ENCODE peak calls at places on chromosome 16, in seven cellular contexts. P is foreskin fibroblast, U is heart right ventricle, V is mammary epithelial cell, I is BJ, F is GM12865, C is progenitor cell of endocrine pancreas. M is an unnamed sample.

GRCh38 chr16:2033057-2033911 is 6.6 kb downstream of the NHERF2 start:
- DNase-seq in P (peak; percentile 86), U (peak; percentile 79), V (peak; percentile 37), I (peak; percentile 16), F (no peak), C (no peak), M (no peak)

GRCh38 chr16:3050487-3050886 is 4.1 kb downstream of the MMP25 start:
- DNase-seq in P (no peak), U (no peak), V (no peak), I (no peak), F (no peak), C (no peak), M (no peak)

GRCh38 chr16:18788828-18789514 is 1.2 kb downstream of the RPS15A start:
- DNase-seq in P (no peak), U (no peak), V (peak; percentile 27), I (no peak), F (no peak), C (no peak), M (no peak)

GRCh38 chr16:66898933-66899309 is 18.6 kb downstream of the PDP2 start:
- DNase-seq in P (no peak), U (no peak), V (no peak), I (no peak), F (no peak), C (no peak), M (no peak)

GRCh38 chr16:84735846-84736586 is 36.2 kb downstream of the USP10 start:
- DNase-seq in P (no peak), U (no peak), V (no peak), I (no peak), F (no peak), C (no peak), M (no peak)

GRCh38 chr16:51636913-51637743 is 486.1 kb upstream of the SALL1 start:
- DNase-seq in P (peak; percentile 71), U (no peak), V (peak; percentile 89), I (no peak), F (no peak), C (no peak), M (no peak)

GRCh38 chr16:89863741-89864391 is 9.5 kb upstream of the TCF25 start:
- DNase-seq in P (peak; percentile 41), U (peak; percentile 35), V (peak; percentile 63), I (no peak), F (peak; percentile 86), C (no peak), M (no peak)

GRCh38 chr16:88505405-88506082 is 52.5 kb downstream of the ZFPM1 start:
- DNase-seq in P (no peak), U (peak; percentile 54), V (peak; percentile 19), I (no peak), F (peak; percentile 44), C (no peak), M (no peak)

GRCh38 chr16:14310519-14310991 is 239.4 kb downstream of the MRTFB start:
- DNase-seq in P (peak; percentile 45), U (no peak), V (no peak), I (no peak), F (peak; percentile 95), C (no peak), M (no peak)

GRCh38 chr16:86044241-86044671 is 145.3 kb downstream of the IRF8 start:
- DNase-seq in P (peak; percentile 47), U (peak; percentile 46), V (no peak), I (no peak), F (peak; percentile 62), C (peak; percentile 39), M (peak; percentile 23)

GRCh38 chr16:88382491-88383400 is at the start of gene ZNF469:
- DNase-seq in P (peak; percentile 67), U (no peak), V (no peak), I (no peak), F (no peak), C (no peak), M (no peak)

GRCh38 chr16:8683640-8684039 is 9.2 kb downstream of the ABAT start:
- DNase-seq in P (no peak), U (no peak), V (no peak), I (no peak), F (no peak), C (no peak), M (no peak)

GRCh38 chr16:1610841-1611653 is 825 bp downstream of the IFT140 start:
- DNase-seq in P (no peak), U (no peak), V (no peak), I (no peak), F (peak; percentile 54), C (peak; percentile 21), M (no peak)

GRCh38 chr16:55836158-55836611 is 3.3 kb upstream of the CES1 start:
- DNase-seq in P (no peak), U (no peak), V (no peak), I (no peak), F (no peak), C (no peak), M (no peak)

DNA sequence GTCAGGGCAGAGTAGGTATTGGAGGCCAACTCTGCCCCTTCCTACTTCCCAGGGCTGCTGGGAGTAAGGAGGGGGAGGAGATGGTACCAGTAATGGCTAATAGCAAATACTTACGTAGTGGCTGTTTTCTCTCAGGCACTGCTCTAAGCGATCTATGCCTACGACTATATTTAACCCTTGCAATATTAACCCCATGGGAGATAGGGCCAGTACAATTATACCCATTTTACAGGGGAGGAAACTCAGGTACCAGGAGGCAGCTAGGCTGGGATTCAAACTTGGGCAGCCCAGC is 50.6 kb downstream of the RMI2 start:
- DNase-seq in P (no peak), U (no peak), V (no peak), I (no peak), F (no peak), C (no peak), M (no peak)
- TF ChIP-seq CTCF in P (no peak), U (no peak), V (no peak), I (no peak), F (no peak), C (no peak), M (no peak)

GRCh38 chr16:57666353-57667068 is 1.6 kb upstream of the ADGRG3 start:
- DNase-seq in P (no peak), U (no peak), V (no peak), I (no peak), F (no peak), C (no peak), M (no peak)

GRCh38 chr16:57668630-57669475 is 747 bp downstream of the ADGRG3 start:
- DNase-seq in P (no peak), U (no peak), V (no peak), I (no peak), F (no peak), C (no peak), M (no peak)

GRCh38 chr16:57667069-57667525 is 1.0 kb upstream of the ADGRG3 start:
- DNase-seq in P (no peak), U (no peak), V (no peak), I (no peak), F (no peak), C (no peak), M (no peak)

GRCh38 chr16:57668259-57668563 is at the start of gene ADGRG3:
- DNase-seq in P (no peak), U (no peak), V (no peak), I (no peak), F (no peak), C (no peak), M (no peak)

GRCh38 chr16:57667526-57668258 is 414 bp upstream of the ADGRG3 start:
- DNase-seq in P (no peak), U (no peak), V (no peak), I (no peak), F (no peak), C (no peak), M (no peak)
- TF ChIP-seq CTCF in P (no peak), U (no peak), V (peak; percentile 51), I (no peak), F (peak; percentile 15), C (no peak), M (no peak)

GRCh38 chr16:75701361-75701760 is at the start of gene DUXB:
- DNase-seq in P (no peak), U (no peak), V (no peak), I (no peak), F (no peak), C (no peak), M (no peak)

GRCh38 chr16:75697571-75697970 is 3.7 kb downstream of the DUXB start:
- DNase-seq in P (no peak), U (no peak), V (no peak), I (no peak), F (no peak), C (no peak), M (no peak)

DNA sequence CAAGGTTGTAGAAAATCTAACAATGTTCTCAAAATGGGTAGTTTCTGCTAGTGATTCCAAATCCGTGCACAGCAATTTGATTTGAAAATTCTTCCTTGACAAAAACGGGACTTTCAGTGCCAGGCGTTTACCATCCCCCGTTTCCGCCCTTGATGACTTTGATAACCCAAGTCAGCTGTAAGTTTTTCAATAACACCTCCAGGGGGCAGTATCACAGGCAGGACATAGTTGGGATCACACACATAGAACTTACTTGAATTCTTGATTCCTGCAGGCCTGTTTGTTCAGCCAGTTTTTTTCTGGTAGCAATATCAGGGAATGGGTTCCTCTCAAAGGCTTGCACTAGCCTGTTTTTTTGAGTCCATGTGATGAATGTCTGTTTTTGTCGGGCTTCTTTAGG is 5.6 kb downstream of the DUXB start:
- DNase-seq in P (no peak), U (no peak), V (no peak), I (no peak), F (peak; percentile 21), C (no peak), M (no peak)
- TF ChIP-seq CTCF in P (no peak), U (no peak), V (no peak), I (peak; percentile 15), F (no peak), C (peak; percentile 27), M (no peak)

DNA sequence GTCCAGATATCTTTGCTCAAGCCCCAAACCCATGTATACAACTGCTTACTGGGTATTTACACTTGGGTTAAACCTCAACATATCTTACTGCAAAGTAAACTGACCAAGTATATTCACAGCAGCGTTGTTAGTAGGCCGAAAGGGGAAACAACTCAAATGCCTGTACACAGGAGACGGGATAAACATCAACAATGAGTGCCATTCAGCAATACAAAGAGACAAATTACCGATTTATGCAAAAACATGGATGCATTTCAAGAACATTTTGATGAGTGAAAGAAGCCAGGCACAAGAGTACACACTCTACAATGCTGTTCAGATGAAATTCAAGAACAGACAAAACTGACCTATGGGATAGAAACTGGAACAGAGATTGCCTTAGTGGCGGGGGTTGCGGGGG is 136.3 kb upstream of the CACNG3 start:
- DNase-seq in P (no peak), U (no peak), V (no peak), I (no peak), F (no peak), C (no peak), M (no peak)
- TF ChIP-seq CTCF in P (no peak), U (no peak), V (no peak), I (no peak), F (no peak), C (no peak), M (no peak)

GRCh38 chr16:26963109-26963508 is 103.6 kb upstream of the C16orf82 start:
- DNase-seq in P (peak; percentile 26), U (no peak), V (no peak), I (no peak), F (peak; percentile 20), C (no peak), M (no peak)
- TF ChIP-seq CTCF in P (peak; percentile 41), U (no peak), V (no peak), I (peak; percentile 57), F (peak; percentile 36), C (peak; percentile 51), M (peak; percentile 44)

GRCh38 chr16:62870554-62870953 is 834.3 kb upstream of the CDH8 start:
- DNase-seq in P (no peak), U (no peak), V (no peak), I (no peak), F (peak; percentile 20), C (no peak), M (no peak)
- TF ChIP-seq CTCF in P (no peak), U (no peak), V (no peak), I (no peak), F (no peak), C (no peak), M (no peak)

M was measured in AG04450.